ENCODE peak calls at places on chromosomes 5 and 9, in eight cellular contexts. P, L, E, H, R, M, N and K are unnamed samples.

GRCh38 chr5:122507581-122507980 is 195.5 kb downstream of the SNCAIP start:
- DNase-seq in P (no peak), L (no peak), E (no peak), H (no peak), R (no peak), M (no peak), N (no peak), K (no peak)

GRCh38 chr9:4293293-4293931 is 6.5 kb downstream of the GLIS3 start:
- DNase-seq in P (no peak), L (peak), E (no peak), H (no peak), R (no peak), M (no peak), N (peak), K (peak)

GRCh38 chr9:36566813-36567217 is 5.9 kb upstream of the MELK start:
- DNase-seq in P (no peak), L (no peak), E (no peak), H (no peak), R (no peak), M (no peak), N (peak), K (no peak)

GRCh38 chr9:120486347-120486746 is 93.6 kb downstream of the CDK5RAP2 start:
- DNase-seq in P (peak), L (no peak), E (no peak), H (peak), R (no peak), M (no peak), N (no peak), K (no peak)

GRCh38 chr9:128192601-128193371 is 1.4 kb upstream of the CIZ1 start:
- DNase-seq in P (peak), L (peak), E (peak), H (peak), R (no peak), M (no peak), N (peak), K (peak)

GRCh38 chr9:97923529-97924108 is 1.3 kb upstream of the TRMO start:
- DNase-seq in P (peak), L (peak), E (peak), H (peak), R (peak), M (peak), N (peak), K (peak)

GRCh38 chr9:16406536-16407225 is 463.8 kb downstream of the BNC2 start:
- DNase-seq in P (no peak), L (no peak), E (no peak), H (no peak), R (no peak), M (no peak), N (no peak), K (no peak)

GRCh38 chr9:72386186-72386585 is 21.2 kb upstream of the ZFAND5 start:
- DNase-seq in P (no peak), L (no peak), E (no peak), H (no peak), R (no peak), M (no peak), N (no peak), K (no peak)

GRCh38 chr5:85182344-85182743 is 797.7 kb upstream of the EDIL3 start:
- DNase-seq in P (no peak), L (no peak), E (no peak), H (no peak), R (no peak), M (no peak), N (no peak), K (no peak)

GRCh38 chr9:101484046-101484445 is 48.5 kb upstream of the ALDOB start:
- DNase-seq in P (no peak), L (no peak), E (no peak), H (no peak), R (no peak), M (no peak), N (no peak), K (no peak)

GRCh38 chr5:172505403-172505759 is 51.1 kb upstream of the SH3PXD2B start:
- DNase-seq in P (no peak), L (no peak), E (no peak), H (no peak), R (no peak), M (no peak), N (no peak), K (no peak)

GRCh38 chr9:120971938-120972337 is 45.3 kb upstream of the TRAF1 start:
- DNase-seq in P (no peak), L (no peak), E (no peak), H (no peak), R (no peak), M (no peak), N (no peak), K (no peak)

GRCh38 chr9:36245906-36246305 is 12.3 kb downstream of the GNE start:
- DNase-seq in P (no peak), L (no peak), E (no peak), H (no peak), R (no peak), M (no peak), N (no peak), K (no peak)

GRCh38 chr5:34487956-34488355 is 168.2 kb upstream of the RAI14 start:
- DNase-seq in P (no peak), L (no peak), E (no peak), H (no peak), R (no peak), M (no peak), N (no peak), K (no peak)

GRCh38 chr9:99365233-99365980 is 143.3 kb downstream of the SEC61B start:
- DNase-seq in P (no peak), L (peak), E (no peak), H (no peak), R (no peak), M (peak), N (peak), K (no peak)

GRCh38 chr9:37679649-37680402 is 29.1 kb downstream of the FRMPD1 start:
- DNase-seq in P (no peak), L (no peak), E (peak), H (no peak), R (no peak), M (no peak), N (no peak), K (no peak)

GRCh38 chr9:84950879-84951811 is 281.6 kb downstream of the NTRK2 start:
- DNase-seq in P (no peak), L (no peak), E (no peak), H (no peak), R (no peak), M (no peak), N (no peak), K (no peak)

GRCh38 chr5:87936667-87937066 is 332.0 kb downstream of the TMEM161B start:
- DNase-seq in P (no peak), L (no peak), E (no peak), H (no peak), R (no peak), M (no peak), N (no peak), K (no peak)

GRCh38 chr9:125626187-125626586 is 80.8 kb downstream of the MAPKAP1 start:
- DNase-seq in P (no peak), L (peak), E (no peak), H (no peak), R (no peak), M (no peak), N (peak), K (no peak)

GRCh38 chr9:107794259-107794658 is 304.7 kb upstream of the KLF4 start:
- DNase-seq in P (no peak), L (no peak), E (no peak), H (no peak), R (no peak), M (no peak), N (no peak), K (no peak)

GRCh38 chr9:15642369-15642962 is 89.6 kb downstream of the CCDC171 start:
- DNase-seq in P (peak), L (peak), E (peak), H (peak), R (no peak), M (peak), N (peak), K (peak)

GRCh38 chr9:71487046-71487445 is 281.3 kb downstream of the CEMIP2 start:
- DNase-seq in P (no peak), L (no peak), E (no peak), H (no peak), R (no peak), M (no peak), N (peak), K (no peak)

GRCh38 chr9:20224756-20225155 is 397.5 kb downstream of the MLLT3 start:
- DNase-seq in P (no peak), L (no peak), E (no peak), H (no peak), R (no peak), M (no peak), N (no peak), K (no peak)

GRCh38 chr9:90966475-90967150 is 165.0 kb downstream of the SYK start:
- DNase-seq in P (no peak), L (peak), E (no peak), H (no peak), R (no peak), M (no peak), N (peak), K (no peak)

GRCh38 chr9:134591573-134591981 is 50.0 kb upstream of the COL5A1 start:
- DNase-seq in P (peak), L (peak), E (no peak), H (no peak), R (no peak), M (no peak), N (peak), K (no peak)

GRCh38 chr5:117638581-117638980 is 1064.0 kb upstream of the SEMA6A start:
- DNase-seq in P (no peak), L (no peak), E (no peak), H (no peak), R (no peak), M (no peak), N (no peak), K (no peak)

GRCh38 chr5:88827997-88828396 is 55.0 kb downstream of the MEF2C start:
- DNase-seq in P (no peak), L (peak), E (no peak), H (no peak), R (no peak), M (no peak), N (no peak), K (no peak)

GRCh38 chr9:133862585-133863041 is 124.5 kb upstream of the SARDH start:
- DNase-seq in P (no peak), L (no peak), E (no peak), H (no peak), R (no peak), M (no peak), N (no peak), K (no peak)

GRCh38 chr5:71631070-71631469 is 43.9 kb downstream of the MCCC2 start:
- DNase-seq in P (no peak), L (no peak), E (no peak), H (no peak), R (no peak), M (peak), N (no peak), K (no peak)

GRCh38 chr5:92836861-92837755 is 743.9 kb downstream of the NR2F1-AS1 start:
- DNase-seq in P (no peak), L (peak), E (no peak), H (no peak), R (no peak), M (no peak), N (peak), K (no peak)

GRCh38 chr9:37911271-37911681 is 7.3 kb upstream of the SLC25A51 start:
- DNase-seq in P (no peak), L (peak), E (peak), H (no peak), R (no peak), M (peak), N (no peak), K (no peak)

GRCh38 chr5:159620853-159621540 is 290.7 kb upstream of the IL12B start:
- DNase-seq in P (peak), L (no peak), E (no peak), H (no peak), R (no peak), M (no peak), N (no peak), K (no peak)